ENCODE peak calls at places on chromosome 17, in four cellular contexts. One of them, this sample, is unnamed.

GRCh38 chr17:1977583-1978395 is 47.3 kb downstream of the RTN4RL1 start:
- DNase-seq in HCT116: no peak
- DNase-seq in K562: no peak
- DNase-seq in HepG2: no peak
- DNase-seq in this sample: no peak

GRCh38 chr17:50604470-50604869 is 30.2 kb upstream of the ABCC3 start:
- DNase-seq in HepG2: no peak
- DNase-seq in HCT116: no peak
- DNase-seq in K562: no peak
- DNase-seq in this sample: no peak

GRCh38 chr17:37802712-37803416 is 58.0 kb upstream of the HNF1B start:
- DNase-seq in HepG2: no peak
- DNase-seq in K562: no peak
- DNase-seq in HCT116: no peak
- DNase-seq in this sample: no peak

GRCh38 chr17:37301288-37301687 is 74.5 kb upstream of the C17orf78 start:
- DNase-seq in HCT116: no peak
- DNase-seq in K562: no peak
- DNase-seq in HepG2: no peak
- DNase-seq in this sample: peak

GRCh38 chr17:34153988-34154387 is 101.1 kb upstream of the CCL2 start:
- DNase-seq in HepG2: no peak
- DNase-seq in HCT116: no peak
- DNase-seq in K562: no peak
- DNase-seq in this sample: no peak

GRCh38 chr17:47219621-47220475 is 10.7 kb downstream of the MYL4 start:
- DNase-seq in HCT116: no peak
- DNase-seq in K562: no peak
- DNase-seq in HepG2: no peak
- DNase-seq in this sample: no peak

GRCh38 chr17:31552568-31552967 is 161.1 kb downstream of the RAB11FIP4 start:
- DNase-seq in HepG2: no peak
- DNase-seq in K562: no peak
- DNase-seq in HCT116: no peak
- DNase-seq in this sample: no peak

GRCh38 chr17:49146620-49147306 is 14.2 kb downstream of the B4GALNT2 start:
- DNase-seq in HepG2: peak
- DNase-seq in HCT116: peak
- DNase-seq in K562: no peak
- DNase-seq in this sample: no peak

GRCh38 chr17:21275047-21275578 is 9.4 kb upstream of the MAP2K3 start:
- DNase-seq in K562: no peak
- DNase-seq in HepG2: no peak
- DNase-seq in HCT116: no peak
- DNase-seq in this sample: no peak

GRCh38 chr17:70120420-70120819 is 45.4 kb downstream of the KCNJ16 start:
- DNase-seq in K562: no peak
- DNase-seq in HCT116: no peak
- DNase-seq in HepG2: no peak
- DNase-seq in this sample: no peak

GRCh38 chr17:43324205-43324893 is 74.4 kb upstream of the ARL4D start:
- DNase-seq in K562: no peak
- DNase-seq in HCT116: no peak
- DNase-seq in HepG2: no peak
- DNase-seq in this sample: no peak

GRCh38 chr17:44536090-44536960 is 21.0 kb upstream of the FZD2 start:
- DNase-seq in HCT116: no peak
- DNase-seq in K562: no peak
- DNase-seq in HepG2: no peak
- DNase-seq in this sample: no peak

GRCh38 chr17:61720016-61720795 is 129.2 kb upstream of the NACA2 start:
- DNase-seq in HCT116: no peak
- DNase-seq in HepG2: no peak
- DNase-seq in K562: no peak
- DNase-seq in this sample: no peak

GRCh38 chr17:59761385-59762021 is 54.0 kb downstream of the VMP1 start:
- DNase-seq in K562: no peak
- DNase-seq in HepG2: peak
- DNase-seq in HCT116: no peak
- DNase-seq in this sample: no peak

GRCh38 chr17:63645775-63646491 is 23.7 kb downstream of the MAP3K3 start:
- DNase-seq in HCT116: no peak
- DNase-seq in HepG2: no peak
- DNase-seq in K562: no peak
- DNase-seq in this sample: no peak

GRCh38 chr17:71033336-71033735 is 864.0 kb downstream of the KCNJ2 start:
- DNase-seq in K562: no peak
- DNase-seq in HCT116: no peak
- DNase-seq in HepG2: no peak
- DNase-seq in this sample: no peak

GRCh38 chr17:70332811-70333210 is 163.5 kb downstream of the KCNJ2 start:
- DNase-seq in HCT116: no peak
- DNase-seq in HepG2: no peak
- DNase-seq in K562: no peak
- DNase-seq in this sample: no peak

GRCh38 chr17:30519707-30520106 is 42.5 kb downstream of the GOSR1 start:
- DNase-seq in HCT116: no peak
- DNase-seq in HepG2: no peak
- DNase-seq in K562: no peak
- DNase-seq in this sample: no peak

GRCh38 chr17:82458885-82459424 is 414 bp downstream of the NARF start:
- DNase-seq in HCT116: no peak
- DNase-seq in HepG2: no peak
- DNase-seq in K562: no peak
- DNase-seq in this sample: no peak

GRCh38 chr17:5552841-5553240 is 31.5 kb downstream of the NLRP1 start:
- DNase-seq in K562: no peak
- DNase-seq in HCT116: no peak
- DNase-seq in HepG2: no peak
- DNase-seq in this sample: no peak

GRCh38 chr17:60383379-60383778 is 8.6 kb downstream of the USP32 start:
- DNase-seq in HepG2: no peak
- DNase-seq in K562: no peak
- DNase-seq in HCT116: no peak
- DNase-seq in this sample: no peak

GRCh38 chr17:77476920-77477805 is 336.4 kb downstream of the SEC14L1 start:
- DNase-seq in HCT116: no peak
- DNase-seq in HepG2: no peak
- DNase-seq in K562: no peak
- DNase-seq in this sample: peak

GRCh38 chr17:43935204-43935925 is 6.9 kb downstream of the PPY start:
- DNase-seq in HepG2: no peak
- DNase-seq in HCT116: no peak
- DNase-seq in K562: no peak
- DNase-seq in this sample: no peak

GRCh38 chr17:41691031-41691777 is 2.5 kb downstream of the EIF1 start:
- DNase-seq in HepG2: no peak
- DNase-seq in HCT116: no peak
- DNase-seq in K562: no peak
- DNase-seq in this sample: peak

GRCh38 chr17:2068101-2068518 is 13.2 kb downstream of the HIC1 start:
- DNase-seq in HepG2: no peak
- DNase-seq in K562: no peak
- DNase-seq in HCT116: no peak
- DNase-seq in this sample: no peak

GRCh38 chr17:62968445-62968923 is 2.4 kb downstream of the TANC2 start:
- DNase-seq in K562: peak
- DNase-seq in HepG2: peak
- DNase-seq in HCT116: peak
- DNase-seq in this sample: peak

GRCh38 chr17:20009052-20009301 is 182 bp upstream of the SPECC1 start:
- DNase-seq in HepG2: no peak
- DNase-seq in K562: peak
- DNase-seq in HCT116: no peak
- DNase-seq in this sample: no peak

GRCh38 chr17:47776330-47777197 is 43.5 kb downstream of the TBX21 start:
- DNase-seq in K562: peak
- DNase-seq in HepG2: peak
- DNase-seq in HCT116: peak
- DNase-seq in this sample: peak

GRCh38 chr17:72587156-72587555 is 466.3 kb downstream of the SOX9 start:
- DNase-seq in HCT116: no peak
- DNase-seq in HepG2: no peak
- DNase-seq in K562: no peak
- DNase-seq in this sample: no peak

GRCh38 chr17:31486351-31487062 is 95.0 kb downstream of the RAB11FIP4 start:
- DNase-seq in HepG2: no peak
- DNase-seq in HCT116: no peak
- DNase-seq in K562: no peak
- DNase-seq in this sample: no peak

GRCh38 chr17:38459556-38459955 is 31.3 kb downstream of the ARHGAP23 start:
- DNase-seq in HepG2: no peak
- DNase-seq in K562: no peak
- DNase-seq in HCT116: no peak
- DNase-seq in this sample: no peak

GRCh38 chr17:42281571-42282096 is 5.4 kb upstream of the STAT5B start:
- DNase-seq in HCT116: no peak
- DNase-seq in HepG2: no peak
- DNase-seq in K562: no peak
- DNase-seq in this sample: no peak

DNA sequence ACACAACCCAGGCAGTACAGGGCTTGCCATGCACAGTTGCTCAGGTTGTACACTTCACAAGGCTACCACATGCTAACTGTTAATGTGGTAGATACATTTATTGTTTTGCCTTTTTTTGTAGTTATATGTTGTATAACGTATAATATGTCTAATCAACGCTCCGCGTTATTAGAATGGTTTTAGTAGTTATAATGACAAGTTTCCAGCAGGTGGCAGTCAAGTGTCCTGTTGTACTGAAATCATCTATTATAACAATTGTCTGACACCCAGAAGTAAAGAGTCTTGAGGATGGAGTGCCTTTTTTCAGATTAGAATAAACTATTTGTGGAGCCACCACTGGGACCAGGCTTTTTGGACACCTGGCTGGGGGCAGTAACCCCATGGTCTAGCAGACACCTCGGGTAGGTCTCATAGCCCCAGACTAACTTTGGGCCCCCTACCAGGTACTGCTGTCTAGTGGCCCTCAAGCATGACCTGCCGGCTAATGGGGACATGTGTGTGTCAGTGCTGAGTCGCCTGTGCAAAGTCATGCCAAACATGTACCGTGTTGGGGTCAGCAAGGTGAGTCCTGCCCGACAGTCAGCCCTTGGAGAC is 32.8 kb downstream of the MYO15A start:
- DNase-seq in K562: peak
- DNase-seq in HCT116: no peak
- DNase-seq in HepG2: peak
- DNase-seq in this sample: peak
- TF ChIP-seq JUND in K562: no peak
- TF ChIP-seq JUND in HCT116: no peak
- TF ChIP-seq JUND in HepG2: no peak
- TF ChIP-seq JUND in this sample: no peak

GRCh38 chr17:75610103-75610984 is 22.7 kb downstream of the MYO15B start:
- DNase-seq in HCT116: no peak
- DNase-seq in K562: no peak
- DNase-seq in HepG2: peak
- DNase-seq in this sample: no peak
- TF ChIP-seq JUND in HCT116: no peak
- TF ChIP-seq JUND in K562: no peak
- TF ChIP-seq JUND in HepG2: peak
- TF ChIP-seq JUND in this sample: no peak

GRCh38 chr17:55305321-55306087 is 40.7 kb downstream of the HLF start:
- DNase-seq in HCT116: no peak
- DNase-seq in K562: no peak
- DNase-seq in HepG2: no peak
- DNase-seq in this sample: no peak

GRCh38 chr17:55303008-55303493 is 38.3 kb downstream of the HLF start:
- DNase-seq in K562: no peak
- DNase-seq in HCT116: no peak
- DNase-seq in HepG2: no peak
- DNase-seq in this sample: no peak

GRCh38 chr17:55304171-55304859 is 39.6 kb downstream of the HLF start:
- DNase-seq in K562: no peak
- DNase-seq in HepG2: no peak
- DNase-seq in HCT116: no peak
- DNase-seq in this sample: no peak

GRCh38 chr17:55302407-55302787 is 37.6 kb downstream of the HLF start:
- DNase-seq in K562: no peak
- DNase-seq in HCT116: no peak
- DNase-seq in HepG2: no peak
- DNase-seq in this sample: no peak

DNA sequence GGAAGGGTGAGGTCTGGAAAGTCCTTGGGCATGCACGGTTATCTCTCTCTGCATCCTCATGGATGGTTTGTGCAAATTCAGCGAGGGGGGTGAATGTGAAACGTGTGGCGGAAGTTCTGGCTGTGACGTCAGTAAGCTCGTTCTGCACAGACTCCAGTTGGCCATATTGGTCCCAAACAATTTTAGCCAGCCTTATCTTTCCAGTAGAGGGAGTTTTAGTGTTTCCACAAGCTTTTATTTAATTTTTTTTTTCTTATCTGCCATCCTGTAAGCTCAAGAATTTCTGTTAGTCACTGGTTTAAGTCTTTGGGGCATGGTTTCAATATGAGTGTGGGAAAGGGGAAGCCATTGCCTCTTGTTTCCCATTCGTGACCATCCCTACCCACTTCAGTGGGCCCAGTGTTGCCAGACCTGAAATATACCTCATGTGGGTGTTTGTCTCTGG is 39.0 kb downstream of the HLF start:
- DNase-seq in HepG2: no peak
- DNase-seq in K562: no peak
- DNase-seq in HCT116: no peak
- DNase-seq in this sample: no peak
- TF ChIP-seq JUND in HepG2: no peak
- TF ChIP-seq JUND in K562: no peak
- TF ChIP-seq JUND in HCT116: no peak
- TF ChIP-seq JUND in this sample: no peak

GRCh38 chr17:67400193-67400592 is 23.1 kb downstream of the PITPNC1 start:
- DNase-seq in HCT116: no peak
- DNase-seq in K562: no peak
- DNase-seq in HepG2: no peak
- DNase-seq in this sample: no peak
- TF ChIP-seq JUND in HCT116: no peak
- TF ChIP-seq JUND in K562: no peak
- TF ChIP-seq JUND in HepG2: no peak
- TF ChIP-seq JUND in this sample: no peak

GRCh38 chr17:39617446-39618251 is 9.1 kb upstream of the PPP1R1B start:
- DNase-seq in HepG2: no peak
- DNase-seq in HCT116: no peak
- DNase-seq in K562: peak
- DNase-seq in this sample: peak
- TF ChIP-seq JUND in HepG2: no peak
- TF ChIP-seq JUND in HCT116: no peak
- TF ChIP-seq JUND in K562: no peak
- TF ChIP-seq JUND in this sample: no peak